ENCODE peak calls at places on chromosomes 6 and 20, in four cellular contexts. H, P, S and X are unnamed samples.
A peak's percentile ranks its signal among the peaks of the same experiment; 100 is the strongest.

GRCh38 chr6:78909391-78909790 is 42.0 kb downstream of the IRAK1BP1 start:
- DNase-seq in H (no peak), P (no peak), S (no peak), X (no peak)

GRCh38 chr20:45639687-45640086 is 8.6 kb upstream of the WFDC9 start:
- DNase-seq in H (no peak), P (no peak), S (no peak), X (no peak)

GRCh38 chr20:45751714-45752113 is 29.6 kb downstream of the SPINT4 start:
- DNase-seq in H (no peak), P (no peak), S (no peak), X (no peak)

GRCh38 chr6:119463081-119463626 is 113.6 kb upstream of the MAN1A1 start:
- DNase-seq in H (no peak), P (no peak), S (no peak), X (no peak)

GRCh38 chr20:55353206-55353605 is 652.1 kb downstream of the CBLN4 start:
- DNase-seq in H (no peak), P (no peak), S (no peak), X (no peak)

GRCh38 chr6:9101920-9102319 is 666.6 kb upstream of the SLC35B3 start:
- DNase-seq in H (no peak), P (no peak), S (no peak), X (no peak)

GRCh38 chr6:147216915-147217314 is 12.7 kb downstream of the STXBP5 start:
- DNase-seq in H (no peak), P (no peak), S (no peak), X (no peak)

GRCh38 chr20:2295886-2296544 is at the start of gene TGM3:
- DNase-seq in H (no peak), P (no peak), S (no peak), X (no peak)

GRCh38 chr20:58438970-58439808 is 50.2 kb downstream of the VAPB start:
- DNase-seq in H (no peak), P (no peak), S (no peak), X (no peak)

GRCh38 chr6:149763866-149764265 is 14.3 kb downstream of the PCMT1 start:
- DNase-seq in H (no peak), P (no peak), S (no peak), X (no peak)

GRCh38 chr6:136525586-136526195 is 24.5 kb downstream of the MAP7 start:
- DNase-seq in H (no peak), P (no peak), S (no peak), X (no peak)

GRCh38 chr6:17633465-17634188 is 33.5 kb downstream of the FAM8A1 start:
- DNase-seq in H (no peak), P (no peak), S (no peak), X (no peak)

GRCh38 chr6:15524736-15525401 is 138.0 kb downstream of the DTNBP1 start:
- DNase-seq in H (no peak), P (no peak), S (no peak), X (no peak)
- H3K36me3 ChIP-seq in H (no peaks in the 10 kb centered on the region), P (peaks cover 50% of the 10 kb centered on the region), S (peaks cover 13% of the 10 kb centered on the region), X (peaks cover 60% of the 10 kb centered on the region)

GRCh38 chr6:111572216-111572706 is 33.4 kb downstream of the TRAF3IP2 start:
- DNase-seq in H (no peak), P (no peak), S (no peak), X (no peak)
- H3K4me1 ChIP-seq in H (peaks cover 5% of the 10 kb centered on the region), P (peaks cover 59% of the 10 kb centered on the region), S (peaks cover 3% of the 10 kb centered on the region), X (peaks cover 74% of the 10 kb centered on the region)

GRCh38 chr6:151321438-151321837 is 69.9 kb downstream of the ZBTB2 start:
- DNase-seq in H (no peak), P (no peak), S (no peak), X (no peak)
- H3K27ac ChIP-seq in H (no peak overlapping the region), P (no peak overlapping the region), S (no peak overlapping the region), X (no peak overlapping the region)

DNA sequence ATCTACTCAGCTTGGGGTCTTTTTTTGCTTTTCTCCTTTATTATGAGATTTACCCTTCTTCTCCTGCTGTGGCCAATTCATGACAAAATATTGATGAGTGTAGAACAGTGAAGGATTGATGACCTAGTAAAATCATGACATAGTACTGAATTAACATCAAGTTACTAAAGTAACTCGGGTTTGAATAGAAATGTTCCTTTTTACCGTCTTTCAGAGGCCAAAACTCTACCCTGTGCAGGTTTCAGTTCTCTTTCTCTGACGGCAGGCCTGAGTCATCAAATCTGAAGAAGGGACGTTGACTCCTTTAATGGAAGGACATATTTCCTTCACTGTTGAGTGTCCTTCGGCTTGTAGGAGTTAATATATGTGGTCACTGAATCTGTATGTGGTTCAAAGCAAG is 80.7 kb downstream of the RREB1 start:
- DNase-seq in H (no peak), P (no peak), S (no peak), X (no peak)
- H3K36me3 ChIP-seq in H (peaks cover 14% of the 10 kb centered on the region), P (peaks cover 89% of the 10 kb centered on the region), S (peaks cover 38% of the 10 kb centered on the region), X (peaks cover 71% of the 10 kb centered on the region)

GRCh38 chr6:158003910-158004695 is 22.4 kb downstream of the SYNJ2 start:
- DNase-seq in H (no peak), P (no peak), S (no peak), X (peak; percentile 8)

GRCh38 chr6:158006821-158007570 is 25.3 kb downstream of the SYNJ2 start:
- DNase-seq in H (no peak), P (no peak), S (no peak), X (peak; percentile 7)

GRCh38 chr6:158004696-158005095 is 23.0 kb downstream of the SYNJ2 start:
- DNase-seq in H (no peak), P (no peak), S (no peak), X (peak; percentile 11)

GRCh38 chr6:158006331-158006730 is 24.7 kb downstream of the SYNJ2 start:
- DNase-seq in H (no peak), P (no peak), S (no peak), X (no peak)

DNA sequence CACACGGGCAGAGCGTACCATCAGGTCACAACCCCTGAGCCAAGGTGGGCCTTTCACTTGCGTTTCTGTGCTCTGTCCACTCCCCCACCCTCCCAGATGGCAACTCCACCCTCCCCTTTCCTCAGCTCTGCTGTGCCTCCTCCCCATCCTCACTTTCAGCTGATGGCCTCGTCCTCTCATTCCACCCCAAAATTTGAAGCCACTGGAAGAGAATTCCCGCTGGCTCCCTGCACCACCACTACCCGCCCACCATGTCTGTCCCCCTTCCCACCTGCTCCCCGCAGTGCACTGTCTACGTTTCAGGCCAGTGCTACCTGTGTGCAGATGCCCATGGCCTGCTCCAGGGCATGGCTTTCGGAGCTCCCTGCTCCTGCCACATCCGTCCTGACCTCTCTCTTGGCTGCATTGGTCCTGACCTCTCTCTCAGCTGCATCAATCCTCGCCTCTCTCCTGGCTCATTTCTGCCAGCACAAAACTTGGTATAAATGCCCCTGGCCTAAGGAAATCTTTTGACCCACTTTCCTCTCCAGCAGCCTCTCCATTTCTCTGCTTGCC is 24.0 kb downstream of the SYNJ2 start:
- DNase-seq in H (no peak), P (no peak), S (no peak), X (peak; percentile 1)
- H3K4me1 ChIP-seq in H (peaks cover 55% of the 10 kb centered on the region), P (peaks cover 65% of the 10 kb centered on the region), S (no peaks in the 10 kb centered on the region), X (peaks cover 70% of the 10 kb centered on the region)

GRCh38 chr6:28141500-28142329 is at the start of gene ZKSCAN8:
- DNase-seq in H (peak; percentile 66), P (peak; percentile 80), S (peak; percentile 96), X (peak; percentile 74)
- H3K27ac ChIP-seq in H (peak within 1 kb of the TSS; percentile 77), P (peak within 1 kb of the TSS; percentile 28), S (peak within 1 kb of the TSS; percentile 95), X (peak within 1 kb of the TSS; percentile 78)

GRCh38 chr6:88705601-88706000 is 257.8 kb downstream of the RNGTT start:
- DNase-seq in H (no peak), P (no peak), S (no peak), X (no peak)

GRCh38 chr6:88698661-88699060 is 264.8 kb downstream of the RNGTT start:
- DNase-seq in H (no peak), P (no peak), S (no peak), X (no peak)

GRCh38 chr6:88708197-88708744 is 255.1 kb downstream of the RNGTT start:
- DNase-seq in H (no peak), P (no peak), S (no peak), X (no peak)

GRCh38 chr6:88704980-88705379 is 258.4 kb downstream of the RNGTT start:
- DNase-seq in H (no peak), P (no peak), S (no peak), X (no peak)

DNA sequence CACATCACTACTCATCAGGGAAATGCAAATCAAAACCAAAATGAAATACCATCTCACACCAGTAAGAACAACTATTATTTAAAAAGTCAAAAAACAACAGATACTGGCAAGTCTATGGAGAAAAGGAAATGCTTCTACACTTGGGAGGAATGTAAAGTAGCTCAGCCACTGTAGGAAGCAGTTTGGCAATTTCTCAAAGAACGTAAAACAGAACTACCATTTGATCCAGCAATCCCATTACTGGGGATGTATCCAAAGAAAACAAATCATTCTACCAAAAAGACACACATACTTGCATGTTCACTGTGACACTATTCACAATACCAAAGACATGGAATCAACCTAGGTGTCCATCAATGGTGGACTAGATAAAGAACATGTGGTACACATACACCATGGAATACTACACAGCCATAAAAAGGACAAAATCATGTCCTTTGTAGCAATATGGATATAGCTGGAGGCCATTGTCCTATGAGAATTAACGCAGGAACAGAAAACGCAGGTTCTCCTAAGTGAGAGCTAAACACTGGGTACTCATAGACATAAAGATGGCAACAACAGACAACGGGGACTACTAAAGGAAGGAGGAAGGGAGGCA is 260.4 kb downstream of the RNGTT start:
- DNase-seq in H (no peak), P (no peak), S (no peak), X (no peak)
- H3K36me3 ChIP-seq in H (no peaks in the 10 kb centered on the region), P (no peaks in the 10 kb centered on the region), S (no peaks in the 10 kb centered on the region), X (no peaks in the 10 kb centered on the region)